ENCODE peak calls at places on chromosomes 11 and 22, in six cellular contexts. B is NCI-H748 treated with DMSO at 0.1 percent for 48 hours, X is breast epithelium, U is stromal cell of bone marrow, I is SK-N-MC, F is cardiac muscle cell. R is an unnamed sample.

GRCh38 chr22:20524004-20524481 is 16.6 kb downstream of the MED15 start:
- DNase-seq in B (no peak), X (no peak), U (no peak), I (no peak), F (no peak), R (no peak)

GRCh38 chr11:1927151-1928037 is 7.9 kb downstream of the TNNT3 start:
- DNase-seq in B (no peak), X (no peak), U (no peak), I (no peak), F (no peak), R (no peak)

GRCh38 chr11:8241373-8242112 is 22.1 kb downstream of the LMO1 start:
- DNase-seq in B (no peak), X (no peak), U (no peak), I (no peak), F (no peak), R (no peak)

GRCh38 chr11:118003021-118003423 is 16.8 kb downstream of the IL10RA start:
- DNase-seq in B (no peak), X (no peak), U (no peak), I (no peak), F (no peak), R (no peak)

GRCh38 chr11:104122008-104122635 is 41.8 kb downstream of the PDGFD start:
- DNase-seq in B (no peak), X (no peak), U (no peak), I (no peak), F (no peak), R (no peak)

GRCh38 chr22:24696551-24697001 is 77.9 kb downstream of the PIWIL3 start:
- DNase-seq in B (no peak), X (no peak), U (no peak), I (no peak), F (no peak), R (no peak)

GRCh38 chr11:32893091-32893946 is 708 bp downstream of the QSER1 start:
- DNase-seq in B (no peak), X (no peak), U (peak), I (no peak), F (peak), R (peak)

GRCh38 chr22:41240377-41241132 is at the start of gene CHADL:
- DNase-seq in B (no peak), X (no peak), U (no peak), I (no peak), F (no peak), R (peak)

GRCh38 chr11:47388697-47389576 is 10.6 kb upstream of the SPI1 start:
- DNase-seq in B (no peak), X (no peak), U (no peak), I (no peak), F (no peak), R (no peak)

GRCh38 chr11:110198031-110198729 is 98.2 kb downstream of the RDX start:
- DNase-seq in B (no peak), X (no peak), U (no peak), I (no peak), F (no peak), R (no peak)

GRCh38 chr11:101738494-101738893 is 154.7 kb upstream of the TRPC6 start:
- DNase-seq in B (no peak), X (no peak), U (no peak), I (no peak), F (no peak), R (no peak)

GRCh38 chr11:79412761-79413160 is 28.1 kb downstream of the TENM4 start:
- DNase-seq in B (no peak), X (no peak), U (no peak), I (no peak), F (no peak), R (no peak)

GRCh38 chr11:45017329-45017728 is 66.6 kb upstream of the TP53I11 start:
- DNase-seq in B (no peak), X (no peak), U (no peak), I (no peak), F (peak), R (no peak)

GRCh38 chr22:25006354-25006753 is 53.8 kb downstream of the KIAA1671 start:
- DNase-seq in B (no peak), X (no peak), U (no peak), I (no peak), F (no peak), R (no peak)

GRCh38 chr22:28955817-28956216 is 72.4 kb downstream of the ZNRF3 start:
- DNase-seq in B (no peak), X (no peak), U (no peak), I (no peak), F (no peak), R (no peak)

GRCh38 chr22:17098379-17098819 is 13.6 kb downstream of the IL17RA start:
- DNase-seq in B (no peak), X (no peak), U (no peak), I (no peak), F (no peak), R (peak)

R was measured in sigmoid colon.